ENCODE peak calls at places on chromosome 22, in four cellular contexts. M is astrocyte of the spinal cord, R is choroid plexus epithelial cell, C is cardiac muscle cell. H is an unnamed sample.

GRCh38 chr22:30694638-30695350 is at the start of gene OSBP2:
- DNase-seq in M (no peak), C (peak), R (no peak), H (no peak)

GRCh38 chr22:21672107-21672629 is 6.4 kb downstream of the PPIL2 start:
- DNase-seq in C (no peak), R (no peak), M (no peak), H (no peak)

GRCh38 chr22:50474711-50475651 is at the start of gene SBF1:
- DNase-seq in M (peak), R (peak), C (peak), H (peak)

GRCh38 chr22:25551396-25551795 is 13.1 kb upstream of the GRK3 start:
- DNase-seq in M (peak), R (no peak), C (peak), H (no peak)

GRCh38 chr22:29700206-29700948 is 19.4 kb upstream of the CABP7 start:
- DNase-seq in M (no peak), C (no peak), R (no peak), H (no peak)

GRCh38 chr22:42799061-42799460 is 58.0 kb downstream of the ARFGAP3 start:
- DNase-seq in M (no peak), C (no peak), R (no peak), H (no peak)

GRCh38 chr22:35610741-35611140 is 6.4 kb downstream of the MB start:
- DNase-seq in C (no peak), R (no peak), M (no peak), H (no peak)

GRCh38 chr22:49971232-49972162 is 10.9 kb downstream of the PIM3 start:
- DNase-seq in R (peak), M (no peak), C (peak), H (no peak)

GRCh38 chr22:16387088-16387487 is 205.5 kb downstream of the CCT8L2 start:
- DNase-seq in M (no peak), R (no peak), C (no peak), H (no peak)